ENCODE peak calls at places on chromosomes 4 and X, in ten cellular contexts. I, W, Y, Z, C, X, M, H, B and N are unnamed samples.

GRCh38 chr4:1384675-1385372 is 21.4 kb downstream of the NKX1-1 start:
- DNase-seq in I (no peak), W (no peak), Y (no peak), Z (no peak), C (no peak), X (no peak), M (no peak), H (no peak), B (no peak), N (no peak)

GRCh38 chr4:81040175-81040659 is 9.7 kb downstream of the BMP3 start:
- DNase-seq in I (peak; percentile 39), W (no peak), Y (no peak), Z (no peak), C (no peak), X (no peak), M (peak; percentile 31), H (peak; percentile 13), B (peak; percentile 49), N (peak; percentile 39)

GRCh38 chr4:184348311-184349233 is 125.8 kb downstream of the IRF2 start:
- DNase-seq in I (no peak), W (no peak), Y (no peak), Z (no peak), C (peak; percentile 56), X (no peak), M (no peak), H (no peak), B (peak; percentile 87), N (no peak)

GRCh38 chr4:95857761-95858160 is 17.9 kb downstream of the PDHA2 start:
- DNase-seq in I (no peak), W (no peak), Y (no peak), Z (no peak), C (no peak), X (no peak), M (no peak), H (no peak), B (no peak), N (no peak)

GRCh38 chrX:7068939-7069367 is 78.6 kb upstream of the STS start:
- DNase-seq in I (no peak), W (no peak), Y (no peak), Z (no peak), C (no peak), X (no peak), M (peak; percentile 88), H (peak; percentile 62), B (no peak), N (peak; percentile 21)

GRCh38 chrX:1493877-1494510 is 41.3 kb upstream of the ASMTL start:
- DNase-seq in I (no peak), W (no peak), Y (no peak), Z (no peak), C (no peak), X (no peak), M (no peak), H (peak; percentile 54), B (no peak), N (peak; percentile 65)

GRCh38 chr4:75497133-75497532 is 17.1 kb downstream of the RCHY1 start:
- DNase-seq in I (peak; percentile 62), W (no peak), Y (no peak), Z (no peak), C (no peak), X (no peak), M (no peak), H (no peak), B (no peak), N (no peak)

GRCh38 chr4:101102114-101102752 is 245.1 kb downstream of the PPP3CA start:
- DNase-seq in I (peak; percentile 89), W (peak; percentile 39), Y (no peak), Z (no peak), C (no peak), X (no peak), M (no peak), H (no peak), B (no peak), N (no peak)

GRCh38 chr4:3656441-3657376 is 109.5 kb upstream of the ADRA2C start:
- DNase-seq in I (no peak), W (no peak), Y (no peak), Z (no peak), C (no peak), X (no peak), M (peak; percentile 1), H (peak; percentile 72), B (no peak), N (no peak)

GRCh38 chrX:56796641-56797395 is 67.8 kb downstream of the NBDY start:
- DNase-seq in I (no peak), W (no peak), Y (no peak), Z (no peak), C (no peak), X (no peak), M (no peak), H (peak; percentile 3), B (no peak), N (no peak)

GRCh38 chrX:18410038-18410437 is 15.4 kb upstream of the CDKL5 start:
- DNase-seq in I (peak; percentile 47), W (no peak), Y (no peak), Z (peak; percentile 21), C (no peak), X (no peak), M (no peak), H (no peak), B (peak; percentile 54), N (peak; percentile 30)

GRCh38 chrX:154805696-154806091 is 409 bp upstream of the MPP1 start:
- DNase-seq in I (peak; percentile 16), W (no peak), Y (no peak), Z (no peak), C (no peak), X (no peak), M (no peak), H (no peak), B (no peak), N (no peak)
- H3K4me3 ChIP-seq in I (peak overlapping the region; percentile 47), W (peak overlapping the region; percentile 80), Y (peak overlapping the region; percentile 59), Z (peak overlapping the region; percentile 44), C (peak overlapping the region; percentile 54), X (peak overlapping the region; percentile 67), M (peak overlapping the region; percentile 68), H (peak overlapping the region; percentile 57), B (peak overlapping the region; percentile 40), N (peak overlapping the region; percentile 69)

DNA sequence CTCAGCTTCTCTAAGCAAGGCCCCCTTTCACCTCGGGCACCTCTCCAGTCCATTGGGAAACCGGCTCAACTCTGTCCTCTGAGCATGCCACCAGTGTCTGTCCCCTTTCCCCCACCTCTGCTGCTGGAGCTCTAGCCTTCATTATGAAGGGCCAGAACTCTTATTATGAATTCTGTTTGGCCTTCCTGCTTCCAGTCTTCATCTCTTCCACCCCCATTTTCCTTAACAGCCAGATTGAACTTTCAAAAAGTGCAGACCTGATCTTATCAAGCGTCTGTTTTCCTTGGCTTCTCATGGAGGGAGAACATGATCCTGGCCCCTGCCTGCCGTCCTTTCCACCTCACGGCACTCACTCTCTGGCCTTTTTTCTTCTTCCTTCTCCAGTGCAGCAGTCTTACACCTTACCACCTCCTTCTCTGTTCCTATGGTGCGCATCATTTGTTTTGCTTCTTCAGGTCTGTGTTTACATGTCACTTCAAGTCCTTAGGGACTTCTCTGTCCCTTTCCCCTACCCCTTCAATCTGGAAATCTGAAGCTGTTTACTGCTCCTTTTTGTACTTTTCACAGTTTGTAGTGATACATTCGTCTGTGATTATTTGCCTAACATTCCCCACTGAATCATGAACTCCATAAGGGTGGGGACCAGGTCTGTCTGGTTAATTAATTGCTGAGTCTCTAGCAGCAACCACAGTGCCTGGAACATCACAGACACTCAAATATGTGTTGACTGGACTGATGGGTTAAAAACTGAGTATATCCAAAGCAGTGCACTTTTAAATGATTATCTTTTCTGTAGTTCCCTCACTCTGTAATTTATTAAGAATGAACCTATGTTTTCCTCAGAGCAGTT is 55.8 kb downstream of the FNIP2 start:
- DNase-seq in I (peak; percentile 47), W (no peak), Y (no peak), Z (no peak), C (peak; percentile 46), X (no peak), M (no peak), H (no peak), B (no peak), N (no peak)
- H3K4me3 ChIP-seq in I (no peak overlapping the region), W (no peak overlapping the region), Y (no peak overlapping the region), Z (no peak overlapping the region), C (no peak overlapping the region), X (no peak overlapping the region), M (no peak overlapping the region), H (no peak overlapping the region), B (no peak overlapping the region), N (no peak overlapping the region)

GRCh38 chr4:171279131-171279530 is 534.1 kb upstream of the GALNTL6 start:
- DNase-seq in I (no peak), W (no peak), Y (no peak), Z (no peak), C (no peak), X (no peak), M (no peak), H (no peak), B (no peak), N (peak; percentile 15)
- H3K4me3 ChIP-seq in I (no peak overlapping the region), W (no peak overlapping the region), Y (no peak overlapping the region), Z (no peak overlapping the region), C (no peak overlapping the region), X (no peak overlapping the region), M (no peak overlapping the region), H (no peak overlapping the region), B (no peak overlapping the region), N (no peak overlapping the region)

DNA sequence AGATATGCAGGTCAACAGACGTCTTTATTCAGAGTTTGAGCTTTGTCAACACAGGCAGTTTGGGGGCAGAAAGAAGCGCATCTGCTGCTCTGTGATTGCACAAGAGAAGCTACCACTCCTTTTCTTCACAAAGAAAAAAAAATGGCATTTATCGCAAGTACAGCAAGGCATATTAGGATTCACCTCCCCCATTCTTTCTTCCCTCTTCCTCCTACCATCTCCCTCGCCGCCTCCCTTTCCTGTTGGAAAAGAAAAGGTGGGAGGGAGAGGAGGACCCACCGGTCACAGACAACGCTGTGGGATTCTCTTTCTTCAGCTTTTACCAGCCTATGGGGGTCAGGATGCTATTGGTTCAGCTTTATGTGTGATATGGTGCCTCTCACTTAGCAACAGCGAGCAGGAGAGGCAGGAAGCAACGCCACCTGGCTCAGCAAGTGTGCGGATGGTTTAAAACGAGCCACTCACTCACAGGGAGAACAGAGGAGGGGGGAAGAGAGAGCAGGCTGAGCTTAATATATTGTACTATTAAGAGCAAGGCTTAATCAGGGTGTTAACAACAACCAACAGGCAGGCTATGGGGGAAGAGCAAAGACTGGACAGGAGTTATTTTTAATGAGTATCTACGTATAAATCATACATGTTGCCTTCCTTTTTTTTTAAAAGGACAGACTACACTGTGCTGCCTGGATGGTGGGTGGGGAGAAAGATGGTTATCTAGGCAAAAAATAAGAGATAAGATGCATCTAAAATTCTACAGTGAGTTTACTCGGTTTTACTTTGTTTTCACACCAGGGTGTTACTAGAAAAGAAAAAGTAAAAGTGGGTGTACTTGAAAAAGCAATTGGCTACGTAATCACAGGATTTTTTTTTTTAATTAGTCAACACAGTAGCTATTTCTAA is 104.7 kb downstream of the MAML3 start:
- DNase-seq in I (peak; percentile 49), W (peak; percentile 56), Y (peak; percentile 63), Z (no peak), C (peak; percentile 59), X (no peak), M (peak; percentile 91), H (peak; percentile 25), B (peak; percentile 75), N (peak; percentile 20)
- H3K4me3 ChIP-seq in I (peak overlapping the region; percentile 49), W (peak overlapping the region; percentile 44), Y (no peak overlapping the region), Z (no peak overlapping the region), C (peak overlapping the region; percentile 56), X (peak overlapping the region; percentile 45), M (peak overlapping the region; percentile 58), H (peak overlapping the region; percentile 17), B (peak overlapping the region; percentile 17), N (no peak overlapping the region)